ENCODE peak calls at places on chromosomes 2 and 18, in six cellular contexts. T is A549, L is K562, O is HepG2, A is upper lobe of left lung, E is GM12878. C is an unnamed sample.

GRCh38 chr2:45706028-45706427 is 54.6 kb downstream of the PRKCE start:
- ATAC-seq in T (no peak), E (no peak), A (no peak), O (no peak), L (no peak), C (peak; percentile 54)

GRCh38 chr2:65436825-65437221 is 4.4 kb upstream of the SPRED2 start:
- ATAC-seq in E (peak; percentile 80), A (no peak), L (peak; percentile 20), O (peak; percentile 8), T (no peak), C (no peak)

GRCh38 chr18:62659698-62660097 is 55.6 kb upstream of the PHLPP1 start:
- ATAC-seq in A (no peak), L (peak; percentile 31), O (peak; percentile 80), T (no peak), E (peak; percentile 32), C (no peak)

GRCh38 chr2:237980751-237981150 is 13.9 kb downstream of the UBE2F start:
- ATAC-seq in O (no peak), E (no peak), T (no peak), A (no peak), L (no peak), C (no peak)

GRCh38 chr2:48841126-48841525 is 85.6 kb upstream of the LHCGR start:
- ATAC-seq in A (no peak), L (no peak), E (no peak), O (no peak), T (no peak), C (no peak)

GRCh38 chr18:9211955-9212354 is 75.4 kb downstream of the ANKRD12 start:
- ATAC-seq in L (no peak), E (peak; percentile 74), O (no peak), T (no peak), A (no peak), C (no peak)

GRCh38 chr2:10303174-10303633 is 500 bp downstream of the HPCAL1 start:
- ATAC-seq in O (peak; percentile 6), L (peak; percentile 2), T (peak; percentile 26), E (peak; percentile 10), A (no peak), C (no peak)

GRCh38 chr2:203681978-203682377 is 24.5 kb upstream of the CD28 start:
- ATAC-seq in O (no peak), E (no peak), T (no peak), L (no peak), A (no peak), C (no peak)

GRCh38 chr2:235859651-235860050 is 308.5 kb downstream of the GBX2 start:
- ATAC-seq in T (no peak), L (no peak), A (no peak), O (no peak), E (no peak), C (no peak)

GRCh38 chr2:173708757-173709156 is 256.4 kb downstream of the SP3 start:
- ATAC-seq in A (no peak), O (no peak), L (no peak), T (no peak), E (no peak), C (no peak)

GRCh38 chr2:16653799-16654198 is 11.8 kb downstream of the CYRIA start:
- ATAC-seq in A (no peak), L (no peak), O (no peak), E (peak; percentile 68), T (no peak), C (no peak)

GRCh38 chr18:76416935-76417334 is 78.1 kb downstream of the ZNF516 start:
- ATAC-seq in A (no peak), O (no peak), E (no peak), L (no peak), T (no peak), C (peak; percentile 55)

GRCh38 chr2:66539452-66539851 is 104.5 kb downstream of the MEIS1 start:
- ATAC-seq in L (no peak), O (no peak), T (no peak), E (no peak), A (no peak), C (peak; percentile 44)

GRCh38 chr2:3868426-3868825 is 165.1 kb downstream of the DCDC2C start:
- ATAC-seq in T (no peak), L (no peak), A (no peak), O (no peak), E (no peak), C (no peak)

GRCh38 chr2:53944542-53944941 is 26.3 kb downstream of the PSME4 start:
- ATAC-seq in O (no peak), L (no peak), E (no peak), A (no peak), T (no peak), C (no peak)

GRCh38 chr2:100990166-100990565 is 11.9 kb upstream of the RPL31 start:
- ATAC-seq in A (no peak), E (no peak), T (no peak), O (no peak), L (no peak), C (no peak)

GRCh38 chr2:148653437-148653836 is 8.9 kb downstream of the EPC2 start:
- ATAC-seq in T (no peak), O (no peak), A (no peak), E (peak; percentile 80), L (peak; percentile 31), C (no peak)

GRCh38 chr2:137838255-137839092 is 125.8 kb upstream of the HNMT start:
- ATAC-seq in L (peak; percentile 80), O (peak; percentile 86), E (peak; percentile 76), T (peak; percentile 63), A (no peak), C (no peak)

GRCh38 chr2:209368406-209368805 is 55.4 kb upstream of the MAP2 start:
- ATAC-seq in O (no peak), L (no peak), E (no peak), T (peak; percentile 60), A (peak; percentile 46), C (no peak)

GRCh38 chr2:19801367-19802087 is 100.3 kb downstream of the TTC32 start:
- ATAC-seq in A (peak; percentile 81), T (peak; percentile 96), E (no peak), O (peak; percentile 38), L (no peak), C (peak; percentile 97)

GRCh38 chr2:239201884-239202283 is 198.9 kb downstream of the HDAC4 start:
- ATAC-seq in E (no peak), T (no peak), A (no peak), O (no peak), L (no peak), C (no peak)

GRCh38 chr2:28360066-28360741 is 32.5 kb upstream of the FOSL2 start:
- ATAC-seq in E (no peak), A (no peak), T (no peak), O (no peak), L (no peak), C (no peak)
- H3K4me1 ChIP-seq in E (peaks cover 11% of the 10 kb centered on the region), A (peaks cover 40% of the 10 kb centered on the region), T (peaks cover 29% of the 10 kb centered on the region), O (peaks cover 49% of the 10 kb centered on the region), L (peaks cover 73% of the 10 kb centered on the region), C (peaks cover 17% of the 10 kb centered on the region)

GRCh38 chr2:219823566-219823965 is 196.1 kb downstream of the SLC4A3 start:
- ATAC-seq in A (no peak), O (no peak), T (no peak), L (no peak), E (no peak), C (no peak)
- TF ChIP-seq EP300 in A (no peak), O (no peak), T (no peak), L (no peak), E (no peak), C (no peak)

GRCh38 chr18:32768646-32769206 is 4.1 kb downstream of the KLHL14 start:
- ATAC-seq in T (no peak), E (no peak), L (no peak), A (no peak), O (no peak), C (no peak)
- H3K4me1 ChIP-seq in T (no peaks in the 10 kb centered on the region), E (no peaks in the 10 kb centered on the region), L (no peaks in the 10 kb centered on the region), A (peaks cover 10% of the 10 kb centered on the region), O (peaks cover 44% of the 10 kb centered on the region), C (peaks cover 14% of the 10 kb centered on the region)

DNA sequence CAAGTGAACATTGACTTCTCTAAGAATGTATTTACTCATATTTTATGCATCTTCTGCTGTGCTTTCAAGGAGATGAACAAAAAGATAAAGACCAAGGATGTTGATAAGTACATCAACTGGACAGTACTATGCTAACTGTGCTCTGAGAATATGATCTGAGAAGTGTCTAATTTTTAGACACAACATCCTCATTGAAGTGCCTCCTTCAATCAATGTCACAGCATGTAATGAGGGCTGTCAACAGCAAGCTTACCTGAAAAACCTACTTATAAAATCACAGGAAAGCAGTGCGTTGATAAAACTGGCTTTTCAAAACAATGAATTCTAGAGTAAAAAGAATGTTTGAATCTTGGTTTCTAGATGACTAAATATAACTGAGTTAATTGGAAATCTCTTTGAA is 452.9 kb upstream of the DSEL start:
- ATAC-seq in T (no peak), E (no peak), O (no peak), L (no peak), A (no peak), C (no peak)
- TF ChIP-seq EP300 in T (no peak), E (no peak), O (no peak), L (no peak), A (no peak), C (no peak)

C was measured in gastroesophageal sphincter.